ENCODE peak calls at places on chromosome 1, in nine cellular contexts. One of them, this sample, is unnamed.

GRCh38 chr1:222240536-222241181 is 307.2 kb downstream of the HHIPL2 start:
- DNase-seq in posterior vena cava: no peak
- DNase-seq in AG08396: peak
- DNase-seq in C1 segment of cervical spinal cord: no peak
- DNase-seq in NCI-H524: no peak
- DNase-seq in T follicular helper cell: no peak
- DNase-seq in fibroblast of mammary gland: peak
- DNase-seq in NCI-H774: no peak
- DNase-seq in T-helper 9 cell: no peak
- DNase-seq in this sample: no peak

GRCh38 chr1:164713446-164714204 is 154.6 kb downstream of the PBX1 start:
- DNase-seq in NCI-H524: no peak
- DNase-seq in T follicular helper cell: no peak
- DNase-seq in posterior vena cava: no peak
- DNase-seq in NCI-H774: no peak
- DNase-seq in T-helper 9 cell: no peak
- DNase-seq in C1 segment of cervical spinal cord: no peak
- DNase-seq in fibroblast of mammary gland: peak
- DNase-seq in AG08396: no peak
- DNase-seq in this sample: no peak

GRCh38 chr1:53553734-53554509 is 94.7 kb downstream of the DMRTB1 start:
- DNase-seq in fibroblast of mammary gland: no peak
- DNase-seq in C1 segment of cervical spinal cord: no peak
- DNase-seq in posterior vena cava: peak
- DNase-seq in NCI-H524: peak
- DNase-seq in T follicular helper cell: no peak
- DNase-seq in T-helper 9 cell: no peak
- DNase-seq in AG08396: no peak
- DNase-seq in NCI-H774: no peak
- DNase-seq in this sample: peak

GRCh38 chr1:25037174-25038074 is 107.3 kb upstream of the RUNX3 start:
- DNase-seq in fibroblast of mammary gland: peak
- DNase-seq in AG08396: peak
- DNase-seq in T follicular helper cell: peak
- DNase-seq in C1 segment of cervical spinal cord: no peak
- DNase-seq in NCI-H774: no peak
- DNase-seq in T-helper 9 cell: peak
- DNase-seq in posterior vena cava: no peak
- DNase-seq in NCI-H524: no peak
- DNase-seq in this sample: peak

GRCh38 chr1:63724375-63724774 is 49.4 kb upstream of the ROR1 start:
- DNase-seq in AG08396: no peak
- DNase-seq in T-helper 9 cell: no peak
- DNase-seq in NCI-H524: no peak
- DNase-seq in NCI-H774: no peak
- DNase-seq in fibroblast of mammary gland: no peak
- DNase-seq in C1 segment of cervical spinal cord: no peak
- DNase-seq in posterior vena cava: no peak
- DNase-seq in T follicular helper cell: no peak
- DNase-seq in this sample: no peak

GRCh38 chr1:22204989-22205913 is 62.4 kb upstream of the WNT4 start:
- DNase-seq in posterior vena cava: no peak
- DNase-seq in C1 segment of cervical spinal cord: peak
- DNase-seq in fibroblast of mammary gland: no peak
- DNase-seq in AG08396: no peak
- DNase-seq in T follicular helper cell: no peak
- DNase-seq in NCI-H774: no peak
- DNase-seq in T-helper 9 cell: no peak
- DNase-seq in NCI-H524: no peak
- DNase-seq in this sample: peak

GRCh38 chr1:7967206-7967605 is 5.7 kb downstream of the PARK7 start:
- DNase-seq in C1 segment of cervical spinal cord: peak
- DNase-seq in posterior vena cava: no peak
- DNase-seq in T follicular helper cell: no peak
- DNase-seq in fibroblast of mammary gland: no peak
- DNase-seq in NCI-H524: peak
- DNase-seq in NCI-H774: no peak
- DNase-seq in T-helper 9 cell: no peak
- DNase-seq in AG08396: no peak
- DNase-seq in this sample: no peak

GRCh38 chr1:66768935-66769334 is 16.7 kb downstream of the DYNLT5 start:
- DNase-seq in AG08396: no peak
- DNase-seq in NCI-H524: no peak
- DNase-seq in T follicular helper cell: no peak
- DNase-seq in fibroblast of mammary gland: no peak
- DNase-seq in posterior vena cava: no peak
- DNase-seq in C1 segment of cervical spinal cord: no peak
- DNase-seq in T-helper 9 cell: no peak
- DNase-seq in NCI-H774: peak
- DNase-seq in this sample: no peak

GRCh38 chr1:246682231-246682895 is 41.8 kb upstream of the SCCPDH start:
- DNase-seq in C1 segment of cervical spinal cord: no peak
- DNase-seq in NCI-H524: no peak
- DNase-seq in NCI-H774: no peak
- DNase-seq in AG08396: no peak
- DNase-seq in T-helper 9 cell: no peak
- DNase-seq in posterior vena cava: no peak
- DNase-seq in T follicular helper cell: no peak
- DNase-seq in fibroblast of mammary gland: peak
- DNase-seq in this sample: peak

GRCh38 chr1:96559707-96560588 is 161.6 kb upstream of the PTBP2 start:
- DNase-seq in C1 segment of cervical spinal cord: no peak
- DNase-seq in fibroblast of mammary gland: peak
- DNase-seq in T-helper 9 cell: no peak
- DNase-seq in NCI-H524: no peak
- DNase-seq in AG08396: peak
- DNase-seq in posterior vena cava: no peak
- DNase-seq in T follicular helper cell: no peak
- DNase-seq in NCI-H774: no peak
- DNase-seq in this sample: peak

GRCh38 chr1:84300991-84301758 is at the start of gene SAMD13:
- DNase-seq in posterior vena cava: no peak
- DNase-seq in C1 segment of cervical spinal cord: peak
- DNase-seq in fibroblast of mammary gland: peak
- DNase-seq in T follicular helper cell: peak
- DNase-seq in AG08396: peak
- DNase-seq in NCI-H524: peak
- DNase-seq in NCI-H774: peak
- DNase-seq in T-helper 9 cell: peak
- DNase-seq in this sample: peak

GRCh38 chr1:68051475-68051874 is 1.0 kb upstream of the DIRAS3 start:
- DNase-seq in T-helper 9 cell: no peak
- DNase-seq in posterior vena cava: peak
- DNase-seq in NCI-H524: peak
- DNase-seq in AG08396: peak
- DNase-seq in fibroblast of mammary gland: peak
- DNase-seq in T follicular helper cell: no peak
- DNase-seq in NCI-H774: no peak
- DNase-seq in C1 segment of cervical spinal cord: no peak
- DNase-seq in this sample: peak

GRCh38 chr1:56550132-56550531 is 29.2 kb downstream of the PLPP3 start:
- DNase-seq in T follicular helper cell: no peak
- DNase-seq in T-helper 9 cell: no peak
- DNase-seq in NCI-H524: no peak
- DNase-seq in posterior vena cava: no peak
- DNase-seq in NCI-H774: no peak
- DNase-seq in fibroblast of mammary gland: no peak
- DNase-seq in C1 segment of cervical spinal cord: no peak
- DNase-seq in AG08396: no peak
- DNase-seq in this sample: no peak

GRCh38 chr1:99264201-99265021 is at the start of gene PLPPR4:
- DNase-seq in NCI-H774: peak
- DNase-seq in posterior vena cava: peak
- DNase-seq in NCI-H524: peak
- DNase-seq in T follicular helper cell: no peak
- DNase-seq in C1 segment of cervical spinal cord: no peak
- DNase-seq in AG08396: peak
- DNase-seq in T-helper 9 cell: no peak
- DNase-seq in fibroblast of mammary gland: peak
- DNase-seq in this sample: peak

This sample was measured in kidney.